ENCODE peak calls at places on chromosomes 16 and 17, in eight cellular contexts. V, F, R, S, Y, H, Z and G are unnamed samples.

GRCh38 chr16:23486480-23486879 is 23.8 kb downstream of the GGA2 start:
- DNase-seq in Y (peak; percentile 61), F (no peak), Z (no peak), H (no peak), V (no peak), S (no peak), R (no peak), G (no peak)

GRCh38 chr17:74369221-74369620 is 1.9 kb downstream of the GPR142 start:
- DNase-seq in Z (no peak), H (no peak), Y (peak; percentile 66), S (no peak), F (no peak), R (no peak), V (peak; percentile 51), G (no peak)

GRCh38 chr16:82763371-82763770 is 136.6 kb downstream of the CDH13 start:
- DNase-seq in F (no peak), S (no peak), Y (no peak), R (no peak), V (no peak), H (no peak), Z (no peak), G (no peak)

GRCh38 chr17:66564992-66565465 is 262.6 kb downstream of the PRKCA start:
- DNase-seq in Y (no peak), V (no peak), H (peak; percentile 61), F (no peak), R (no peak), S (no peak), Z (no peak), G (no peak)

GRCh38 chr17:33127706-33128105 is 136.1 kb downstream of the SPACA3 start:
- DNase-seq in V (no peak), F (peak; percentile 75), R (no peak), S (no peak), Z (no peak), Y (no peak), H (no peak), G (no peak)

GRCh38 chr17:38710985-38711384 is 5.9 kb downstream of the MLLT6 start:
- DNase-seq in V (no peak), Y (no peak), F (no peak), Z (no peak), R (no peak), S (no peak), H (no peak), G (no peak)

GRCh38 chr16:11038777-11039176 is 94.4 kb downstream of the CLEC16A start:
- DNase-seq in Z (no peak), V (peak; percentile 24), S (no peak), F (no peak), Y (no peak), R (no peak), H (no peak), G (no peak)

GRCh38 chr17:47708312-47708863 is 14.4 kb downstream of the TBKBP1 start:
- DNase-seq in V (no peak), Z (no peak), Y (no peak), F (no peak), H (no peak), S (no peak), R (no peak), G (no peak)

GRCh38 chr17:36535669-36536081 is 888 bp downstream of the PIGW start:
- DNase-seq in S (no peak), Z (no peak), H (no peak), R (no peak), F (no peak), Y (no peak), V (no peak), G (no peak)

GRCh38 chr17:49117581-49118230 is 14.9 kb upstream of the B4GALNT2 start:
- DNase-seq in V (peak; percentile 51), Z (no peak), F (no peak), R (no peak), S (no peak), H (no peak), Y (no peak), G (no peak)

GRCh38 chr17:44187131-44187899 is 543 bp downstream of the TMUB2 start:
- DNase-seq in Z (no peak), S (no peak), Y (no peak), V (no peak), H (peak; percentile 46), F (no peak), R (peak; percentile 73), G (no peak)

GRCh38 chr17:82693168-82693867 is 5.2 kb downstream of the RAB40B start:
- DNase-seq in S (no peak), Y (no peak), V (no peak), R (no peak), H (no peak), F (no peak), Z (no peak), G (no peak)

GRCh38 chr16:71474864-71475263 is 12.8 kb upstream of the ZNF23 start:
- DNase-seq in Z (no peak), S (no peak), Y (no peak), R (no peak), H (peak; percentile 92), V (no peak), F (no peak), G (no peak)

GRCh38 chr17:14575349-14575966 is 274.6 kb downstream of the HS3ST3B1 start:
- DNase-seq in Y (no peak), H (peak; percentile 25), R (no peak), S (no peak), F (no peak), V (no peak), Z (no peak), G (no peak)

GRCh38 chr16:71727545-71728324 is 3.2 kb upstream of the PHLPP2 start:
- DNase-seq in R (no peak), F (no peak), Y (no peak), S (no peak), Z (no peak), H (no peak), V (no peak), G (no peak)

GRCh38 chr17:297758-298157 is 54.8 kb downstream of the RPH3AL start:
- DNase-seq in V (no peak), R (no peak), F (no peak), Z (no peak), Y (no peak), S (no peak), H (no peak), G (no peak)

GRCh38 chr16:85253127-85253941 is 141.1 kb upstream of the CIBAR2 start:
- DNase-seq in V (peak; percentile 55), Z (peak; percentile 32), H (peak; percentile 29), Y (peak; percentile 56), R (peak; percentile 68), F (peak; percentile 51), S (no peak), G (no peak)

GRCh38 chr16:81018496-81018895 is 11.5 kb downstream of the CENPN start:
- DNase-seq in R (no peak), F (no peak), V (no peak), S (no peak), Z (no peak), H (no peak), Y (no peak), G (no peak)

GRCh38 chr16:54511181-54511731 is 224.7 kb upstream of the IRX3 start:
- DNase-seq in V (no peak), H (no peak), Z (no peak), R (no peak), S (no peak), F (no peak), Y (no peak), G (no peak)

GRCh38 chr17:78788451-78788850 is 6.4 kb upstream of the CYTH1 start:
- DNase-seq in Y (no peak), Z (no peak), R (no peak), S (no peak), F (no peak), H (no peak), V (no peak), G (no peak)

GRCh38 chr17:2103456-2103855 is 48.6 kb downstream of the HIC1 start:
- DNase-seq in F (no peak), Z (no peak), V (no peak), H (no peak), S (no peak), R (no peak), Y (no peak), G (no peak)
- H3K27ac ChIP-seq in F (no peak overlapping the region), Z (no peak overlapping the region), V (no peak overlapping the region), H (no peak overlapping the region), S (no peak overlapping the region), R (no peak overlapping the region), Y (no peak overlapping the region), G (no peak overlapping the region)

DNA sequence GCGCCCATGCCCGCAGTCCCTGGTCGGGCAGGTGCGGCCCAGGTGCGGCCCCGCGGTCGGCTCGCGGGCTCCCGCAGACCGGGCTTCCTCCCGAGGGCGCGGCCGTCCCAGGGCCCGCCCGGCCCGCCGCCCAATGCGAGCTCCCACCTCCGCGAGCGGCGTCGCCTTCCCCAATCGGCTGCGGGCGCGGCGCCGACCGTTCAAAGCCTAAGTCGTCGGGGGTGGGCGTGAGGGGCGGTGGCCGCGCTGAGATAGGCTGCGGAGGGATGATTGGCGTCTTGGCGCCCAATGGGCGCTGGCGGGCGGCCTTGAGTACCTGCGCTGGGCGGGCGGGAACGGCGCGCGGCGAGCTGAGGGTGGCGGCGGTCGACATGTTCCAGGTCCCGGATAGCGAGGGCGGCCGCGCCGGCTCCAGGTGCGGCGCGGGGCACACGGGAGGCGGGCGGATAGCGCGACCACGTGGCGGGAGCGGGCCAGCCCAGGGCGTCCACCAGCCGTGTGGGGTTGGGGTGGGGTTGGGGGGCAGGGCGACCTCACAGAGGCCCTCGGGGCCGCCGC is at the start of gene JPT2:
- DNase-seq in S (peak; percentile 88), F (peak; percentile 99), H (peak; percentile 95), V (peak; percentile 98), R (peak; percentile 98), Y (peak; percentile 99), Z (peak; percentile 99), G (peak; percentile 80)
- TF ChIP-seq POLR2A in S (no peak), F (peak; percentile 43), H (no peak), V (peak; percentile 28), R (no peak), Y (peak; percentile 55), Z (peak; percentile 93), G (peak; percentile 72)

GRCh38 chr17:41690497-41690896 is 1.8 kb downstream of the EIF1 start:
- DNase-seq in H (no peak), R (no peak), F (no peak), Z (no peak), Y (no peak), S (no peak), V (no peak), G (no peak)

GRCh38 chr17:41688641-41689496 is at the start of gene EIF1:
- DNase-seq in H (peak; percentile 99), F (peak; percentile 100), S (peak; percentile 100), R (peak; percentile 100), Y (peak; percentile 99), Z (peak; percentile 100), V (peak; percentile 100), G (peak; percentile 99)

GRCh38 chr17:41691031-41691777 is 2.5 kb downstream of the EIF1 start:
- DNase-seq in R (no peak), H (peak; percentile 2), S (no peak), Z (no peak), V (no peak), F (no peak), Y (no peak), G (no peak)

GRCh38 chr17:41689497-41690299 is 1.0 kb downstream of the EIF1 start:
- DNase-seq in F (peak; percentile 79), H (peak; percentile 69), Y (peak; percentile 51), S (no peak), Z (peak; percentile 33), R (peak; percentile 72), V (peak; percentile 34), G (no peak)

GRCh38 chr17:41687828-41688640 is 651 bp upstream of the EIF1 start:
- DNase-seq in H (peak; percentile 15), Y (peak; percentile 71), R (peak; percentile 85), F (peak; percentile 75), V (peak; percentile 73), S (no peak), Z (peak; percentile 54), G (no peak)
- H3K27ac ChIP-seq in H (peak overlapping the region; percentile 59), Y (peak overlapping the region; percentile 98), R (peak overlapping the region; percentile 100), F (peak overlapping the region; percentile 90), V (peak overlapping the region; percentile 98), S (no peak overlapping the region), Z (peak overlapping the region; percentile 100), G (peak overlapping the region; percentile 100)

GRCh38 chr17:41865596-41865893 is 322 bp upstream of the KLHL11 start:
- DNase-seq in S (no peak), Z (no peak), R (no peak), Y (no peak), V (no peak), F (no peak), H (no peak), G (no peak)
- TF ChIP-seq POLR2A in S (no peak), Z (no peak), R (no peak), Y (no peak), V (no peak), F (no peak), H (no peak), G (no peak)